ENCODE peak calls at places on chromosomes 13 and 19, in eight cellular contexts. One of them, this sample, is unnamed.

GRCh38 chr13:113965383-113965874 is 8.4 kb downstream of the C13orf46 start:
- DNase-seq in GM10248: no peak
- DNase-seq in cardiac muscle cell: no peak
- DNase-seq in choroid plexus epithelial cell: no peak
- DNase-seq in tibial nerve: no peak
- DNase-seq in endothelial cell of umbilical vein: no peak
- DNase-seq in IMR-90: no peak
- DNase-seq in foreskin fibroblast: no peak
- DNase-seq in this sample: no peak

GRCh38 chr13:99064624-99065249 is 86.9 kb upstream of the DOCK9 start:
- DNase-seq in foreskin fibroblast: no peak
- DNase-seq in IMR-90: no peak
- DNase-seq in GM10248: no peak
- DNase-seq in cardiac muscle cell: no peak
- DNase-seq in tibial nerve: no peak
- DNase-seq in choroid plexus epithelial cell: no peak
- DNase-seq in endothelial cell of umbilical vein: no peak
- DNase-seq in this sample: no peak

GRCh38 chr19:55393362-55393761 is 7.6 kb downstream of the RPL28 start:
- DNase-seq in IMR-90: no peak
- DNase-seq in cardiac muscle cell: peak
- DNase-seq in GM10248: no peak
- DNase-seq in tibial nerve: no peak
- DNase-seq in foreskin fibroblast: no peak
- DNase-seq in choroid plexus epithelial cell: no peak
- DNase-seq in endothelial cell of umbilical vein: no peak
- DNase-seq in this sample: no peak

GRCh38 chr13:88979465-88980180 is 1308.5 kb downstream of the SLITRK5 start:
- DNase-seq in choroid plexus epithelial cell: peak
- DNase-seq in tibial nerve: no peak
- DNase-seq in GM10248: no peak
- DNase-seq in foreskin fibroblast: no peak
- DNase-seq in cardiac muscle cell: peak
- DNase-seq in endothelial cell of umbilical vein: no peak
- DNase-seq in IMR-90: no peak
- DNase-seq in this sample: no peak

GRCh38 chr13:75637101-75637774 is 1.1 kb downstream of the LMO7 start:
- DNase-seq in foreskin fibroblast: no peak
- DNase-seq in tibial nerve: no peak
- DNase-seq in cardiac muscle cell: peak
- DNase-seq in choroid plexus epithelial cell: peak
- DNase-seq in endothelial cell of umbilical vein: no peak
- DNase-seq in IMR-90: no peak
- DNase-seq in GM10248: no peak
- DNase-seq in this sample: peak

GRCh38 chr13:21071015-21071414 is 9.6 kb upstream of the LATS2 start:
- DNase-seq in IMR-90: no peak
- DNase-seq in endothelial cell of umbilical vein: no peak
- DNase-seq in GM10248: no peak
- DNase-seq in choroid plexus epithelial cell: no peak
- DNase-seq in cardiac muscle cell: no peak
- DNase-seq in foreskin fibroblast: no peak
- DNase-seq in tibial nerve: no peak
- DNase-seq in this sample: no peak

GRCh38 chr19:1933942-1934341 is 7.0 kb upstream of the CSNK1G2 start:
- DNase-seq in foreskin fibroblast: no peak
- DNase-seq in IMR-90: no peak
- DNase-seq in tibial nerve: no peak
- DNase-seq in choroid plexus epithelial cell: no peak
- DNase-seq in cardiac muscle cell: no peak
- DNase-seq in endothelial cell of umbilical vein: no peak
- DNase-seq in GM10248: no peak
- DNase-seq in this sample: no peak

GRCh38 chr19:55390461-55390880 is 4.7 kb downstream of the RPL28 start:
- DNase-seq in endothelial cell of umbilical vein: no peak
- DNase-seq in choroid plexus epithelial cell: peak
- DNase-seq in IMR-90: no peak
- DNase-seq in tibial nerve: no peak
- DNase-seq in GM10248: no peak
- DNase-seq in foreskin fibroblast: no peak
- DNase-seq in cardiac muscle cell: no peak
- DNase-seq in this sample: no peak

GRCh38 chr19:16470911-16471811 is 609 bp downstream of the EPS15L1 start:
- DNase-seq in cardiac muscle cell: peak
- DNase-seq in IMR-90: peak
- DNase-seq in choroid plexus epithelial cell: peak
- DNase-seq in GM10248: peak
- DNase-seq in foreskin fibroblast: no peak
- DNase-seq in tibial nerve: no peak
- DNase-seq in endothelial cell of umbilical vein: peak
- DNase-seq in this sample: peak

GRCh38 chr13:27262546-27262945 is 8.1 kb upstream of the RASL11A start:
- DNase-seq in GM10248: no peak
- DNase-seq in endothelial cell of umbilical vein: no peak
- DNase-seq in cardiac muscle cell: no peak
- DNase-seq in tibial nerve: no peak
- DNase-seq in IMR-90: no peak
- DNase-seq in foreskin fibroblast: no peak
- DNase-seq in choroid plexus epithelial cell: no peak
- DNase-seq in this sample: no peak

GRCh38 chr13:97234742-97235141 is 12.6 kb downstream of the MBNL2 start:
- DNase-seq in IMR-90: no peak
- DNase-seq in tibial nerve: no peak
- DNase-seq in foreskin fibroblast: no peak
- DNase-seq in cardiac muscle cell: no peak
- DNase-seq in choroid plexus epithelial cell: no peak
- DNase-seq in GM10248: no peak
- DNase-seq in endothelial cell of umbilical vein: peak
- DNase-seq in this sample: no peak

GRCh38 chr13:47087841-47088240 is 191.0 kb upstream of the HTR2A start:
- DNase-seq in cardiac muscle cell: peak
- DNase-seq in GM10248: no peak
- DNase-seq in choroid plexus epithelial cell: peak
- DNase-seq in endothelial cell of umbilical vein: no peak
- DNase-seq in tibial nerve: no peak
- DNase-seq in foreskin fibroblast: peak
- DNase-seq in IMR-90: peak
- DNase-seq in this sample: no peak

GRCh38 chr19:1084024-1084868 is 10.9 kb downstream of the POLR2E start:
- DNase-seq in endothelial cell of umbilical vein: no peak
- DNase-seq in tibial nerve: no peak
- DNase-seq in choroid plexus epithelial cell: no peak
- DNase-seq in foreskin fibroblast: no peak
- DNase-seq in GM10248: no peak
- DNase-seq in cardiac muscle cell: no peak
- DNase-seq in IMR-90: no peak
- DNase-seq in this sample: no peak

DNA sequence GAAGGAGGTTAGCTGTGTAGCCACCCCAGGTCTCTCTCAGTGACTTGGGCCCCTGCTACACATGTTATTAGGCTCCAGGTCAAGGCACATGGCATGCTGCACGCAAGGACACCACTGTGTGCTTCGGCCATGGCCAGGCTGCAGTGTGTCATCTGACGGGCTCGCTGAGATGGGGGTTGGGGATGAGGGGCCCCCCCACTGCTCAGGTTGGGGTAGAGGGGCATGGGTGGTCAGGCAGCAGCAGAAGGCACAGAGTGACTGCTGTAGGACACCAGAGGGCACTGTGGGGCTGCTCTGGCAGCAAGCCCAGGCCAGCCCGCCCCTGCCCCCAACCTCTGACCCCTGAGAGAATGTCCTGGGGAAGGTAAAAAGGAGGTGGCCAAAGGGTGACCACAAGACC is 32.2 kb upstream of the ISYNA1 start:
- DNase-seq in cardiac muscle cell: no peak
- DNase-seq in tibial nerve: no peak
- DNase-seq in foreskin fibroblast: no peak
- DNase-seq in GM10248: peak
- DNase-seq in choroid plexus epithelial cell: no peak
- DNase-seq in endothelial cell of umbilical vein: peak
- DNase-seq in IMR-90: no peak
- DNase-seq in this sample: peak
- TF ChIP-seq CTCF in cardiac muscle cell: peak
- TF ChIP-seq CTCF in tibial nerve: peak
- TF ChIP-seq CTCF in foreskin fibroblast: peak
- TF ChIP-seq CTCF in GM10248: peak
- TF ChIP-seq CTCF in choroid plexus epithelial cell: peak
- TF ChIP-seq CTCF in endothelial cell of umbilical vein: peak
- TF ChIP-seq CTCF in IMR-90: peak
- TF ChIP-seq CTCF in this sample: peak

DNA sequence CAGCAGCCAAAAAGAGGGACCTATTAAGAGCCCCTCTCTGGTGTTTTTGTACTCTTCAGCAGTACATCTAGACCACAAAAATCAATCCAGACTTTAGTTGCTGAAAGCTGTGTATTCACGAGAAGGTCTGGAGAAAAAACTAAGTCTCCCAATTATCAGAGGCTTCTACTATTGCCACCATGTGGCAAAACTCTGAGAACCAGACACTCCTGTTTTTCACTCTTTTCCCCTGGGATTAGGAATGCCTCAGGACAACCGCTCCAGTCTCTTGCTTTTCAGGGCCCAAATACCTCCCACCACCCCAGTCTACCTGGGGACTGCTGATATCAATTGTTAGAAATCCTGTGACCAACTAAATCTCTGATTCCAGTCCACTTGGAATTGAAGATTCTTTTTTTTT is 30.1 kb upstream of the OBI1 start:
- DNase-seq in GM10248: no peak
- DNase-seq in cardiac muscle cell: peak
- DNase-seq in endothelial cell of umbilical vein: peak
- DNase-seq in IMR-90: no peak
- DNase-seq in tibial nerve: no peak
- DNase-seq in choroid plexus epithelial cell: peak
- DNase-seq in foreskin fibroblast: no peak
- DNase-seq in this sample: no peak
- TF ChIP-seq CTCF in GM10248: peak
- TF ChIP-seq CTCF in cardiac muscle cell: peak
- TF ChIP-seq CTCF in endothelial cell of umbilical vein: no peak
- TF ChIP-seq CTCF in IMR-90: no peak
- TF ChIP-seq CTCF in tibial nerve: no peak
- TF ChIP-seq CTCF in choroid plexus epithelial cell: peak
- TF ChIP-seq CTCF in foreskin fibroblast: no peak
- TF ChIP-seq CTCF in this sample: no peak

DNA sequence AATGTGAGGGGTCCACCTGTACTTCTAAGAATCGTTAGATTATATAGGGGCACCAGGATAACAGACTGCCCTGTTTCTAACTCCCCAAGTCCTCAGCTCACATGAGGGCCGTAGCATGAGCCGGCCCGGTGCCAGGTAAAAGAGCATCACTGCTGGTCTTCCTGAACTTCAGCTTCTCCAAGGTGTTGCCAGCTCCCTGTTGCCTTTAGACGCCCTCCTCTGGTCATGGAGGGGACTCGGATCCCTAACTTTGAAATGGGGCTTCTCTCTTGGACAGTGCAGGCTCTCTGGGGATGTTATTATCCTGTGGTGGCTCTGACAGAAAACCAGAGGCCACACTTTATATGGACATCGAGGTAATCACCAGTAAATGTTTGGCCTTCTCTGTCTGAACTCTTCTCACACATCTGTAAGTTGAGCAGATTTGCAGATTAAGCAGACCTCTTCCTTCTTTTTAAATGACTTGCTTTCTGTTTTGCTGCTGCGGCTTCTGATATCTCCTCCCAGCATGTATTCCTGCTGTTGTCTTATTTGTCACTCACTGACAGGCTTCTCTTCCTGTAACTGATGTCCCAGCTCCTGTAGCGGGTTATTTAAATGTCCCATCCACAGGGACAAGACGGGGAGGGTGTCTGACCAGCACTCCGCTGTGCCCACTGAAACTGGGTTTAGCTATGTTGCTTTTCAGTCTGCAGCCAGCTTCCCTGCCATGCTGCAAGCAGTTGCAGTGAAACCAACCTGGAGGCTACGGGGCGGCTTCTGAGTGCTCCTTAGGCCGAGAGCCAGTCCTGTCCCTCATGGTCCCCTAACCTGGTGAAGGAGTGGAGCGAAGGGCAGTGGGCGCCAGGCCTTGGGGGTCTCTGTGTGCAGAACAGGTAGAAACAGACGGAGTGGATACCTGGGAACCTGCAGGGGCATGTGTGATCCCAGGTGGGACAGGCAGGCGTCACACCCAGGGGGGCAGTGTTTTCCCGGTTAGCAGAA is 39.2 kb downstream of the TSSK6 start:
- DNase-seq in cardiac muscle cell: peak
- DNase-seq in foreskin fibroblast: no peak
- DNase-seq in tibial nerve: no peak
- DNase-seq in GM10248: no peak
- DNase-seq in IMR-90: no peak
- DNase-seq in choroid plexus epithelial cell: peak
- DNase-seq in endothelial cell of umbilical vein: no peak
- DNase-seq in this sample: no peak
- TF ChIP-seq CTCF in cardiac muscle cell: peak
- TF ChIP-seq CTCF in foreskin fibroblast: peak
- TF ChIP-seq CTCF in tibial nerve: no peak
- TF ChIP-seq CTCF in GM10248: peak
- TF ChIP-seq CTCF in IMR-90: peak
- TF ChIP-seq CTCF in choroid plexus epithelial cell: peak
- TF ChIP-seq CTCF in endothelial cell of umbilical vein: no peak
- TF ChIP-seq CTCF in this sample: peak

GRCh38 chr19:11551603-11552235 is 7.3 kb downstream of the ELOF1 start:
- DNase-seq in tibial nerve: no peak
- DNase-seq in foreskin fibroblast: no peak
- DNase-seq in GM10248: peak
- DNase-seq in IMR-90: no peak
- DNase-seq in endothelial cell of umbilical vein: no peak
- DNase-seq in cardiac muscle cell: peak
- DNase-seq in choroid plexus epithelial cell: no peak
- DNase-seq in this sample: peak
- TF ChIP-seq CTCF in tibial nerve: no peak
- TF ChIP-seq CTCF in foreskin fibroblast: peak
- TF ChIP-seq CTCF in GM10248: peak
- TF ChIP-seq CTCF in IMR-90: peak
- TF ChIP-seq CTCF in endothelial cell of umbilical vein: peak
- TF ChIP-seq CTCF in cardiac muscle cell: peak
- TF ChIP-seq CTCF in choroid plexus epithelial cell: peak
- TF ChIP-seq CTCF in this sample: peak

This sample was measured in GM13977.